ENCODE peak calls at places on chromosomes 13 and 19, in four cellular contexts. Q is epithelial cell of esophagus, U is ascending aorta, X is neural progenitor cell. R is an unnamed sample.

GRCh38 chr19:10271543-10272086 is 695 bp downstream of the ICAM1 start:
- DNase-seq in Q (no peak), U (no peak), X (no peak), R (no peak)

GRCh38 chr13:44432595-44432994 is 59.0 kb downstream of the SERP2 start:
- DNase-seq in Q (peak), U (no peak), X (no peak), R (no peak)

GRCh38 chr13:98252931-98253470 is 75.9 kb upstream of the RNF113B start:
- DNase-seq in Q (peak), U (no peak), X (no peak), R (peak)

GRCh38 chr13:34360702-34361101 is 542.8 kb downstream of the RFC3 start:
- DNase-seq in Q (peak), U (no peak), X (no peak), R (no peak)

GRCh38 chr13:96020941-96021340 is 32.3 kb downstream of the UGGT2 start:
- DNase-seq in Q (no peak), U (no peak), X (no peak), R (no peak)

GRCh38 chr13:44237276-44237767 is 136.3 kb upstream of the SERP2 start:
- DNase-seq in Q (peak), U (peak), X (no peak), R (peak)

GRCh38 chr19:5479958-5480357 is 24.7 kb downstream of the ZNRF4 start:
- DNase-seq in Q (no peak), U (no peak), X (no peak), R (no peak)

GRCh38 chr19:4059931-4060620 is 6.6 kb downstream of the ZBTB7A start:
- DNase-seq in Q (peak), U (no peak), X (no peak), R (no peak)

GRCh38 chr19:36819130-36819630 is 19.0 kb downstream of the ZNF790 start:
- DNase-seq in Q (no peak), U (no peak), X (no peak), R (no peak)

GRCh38 chr19:48506138-48506733 is 5.4 kb downstream of the LMTK3 start:
- DNase-seq in Q (peak), U (no peak), X (peak), R (no peak)

GRCh38 chr19:16594131-16594586 is 21.9 kb upstream of the SLC35E1 start:
- DNase-seq in Q (no peak), U (no peak), X (no peak), R (no peak)

GRCh38 chr13:70964124-70964523 is 855.9 kb upstream of the KLHL1 start:
- DNase-seq in Q (peak), U (no peak), X (peak), R (no peak)

GRCh38 chr19:18119243-18120105 is 21.9 kb downstream of the MAST3 start:
- DNase-seq in Q (no peak), U (no peak), X (no peak), R (no peak)

GRCh38 chr19:50632151-50632835 is 7.4 kb downstream of the SYT3 start:
- DNase-seq in Q (no peak), U (no peak), X (no peak), R (no peak)
- TF ChIP-seq CTCF in Q (no peak), U (no peak), X (peak), R (no peak)

GRCh38 chr13:42392180-42392579 is 120.2 kb downstream of the AKAP11 start:
- DNase-seq in Q (no peak), U (no peak), X (no peak), R (no peak)
- H3K4me3 ChIP-seq in Q (no peak), U (no peak), X (no peak), R (no peak)

DNA sequence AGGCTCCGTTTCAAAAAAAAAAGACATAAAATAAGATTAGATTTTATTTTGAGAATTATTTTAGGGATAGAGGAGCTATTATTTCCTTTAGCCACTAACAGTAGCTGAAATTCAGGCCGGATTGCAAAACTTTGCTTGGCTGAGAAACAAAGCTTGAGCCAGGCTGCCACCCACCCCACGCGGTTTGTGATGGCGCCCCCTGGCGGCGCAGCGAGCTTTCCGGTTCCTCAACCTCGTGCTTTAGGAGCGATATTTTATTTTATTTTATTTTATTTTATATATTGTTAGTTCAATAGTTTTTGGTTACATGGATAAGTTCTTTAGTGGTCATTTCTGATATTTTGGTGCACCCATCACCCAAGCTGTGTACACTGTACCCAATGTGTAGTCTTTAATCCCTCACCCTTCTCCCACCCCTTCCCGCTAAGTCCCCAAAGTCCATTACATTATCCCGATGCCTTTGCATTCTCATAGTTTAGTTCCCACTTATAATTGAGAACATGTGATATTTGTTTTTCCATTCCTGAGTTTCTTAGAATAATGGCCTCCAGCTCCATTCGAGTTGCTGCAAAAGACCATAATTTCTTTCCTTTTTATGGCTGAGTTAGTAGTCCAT is 19.8 kb upstream of the CEACAM4 start:
- DNase-seq in Q (no peak), U (no peak), X (no peak), R (no peak)
- TF ChIP-seq CTCF in Q (peak), U (peak), X (peak), R (peak)

GRCh38 chr19:35743640-35744306 is 1.4 kb downstream of the U2AF1L4 start:
- DNase-seq in Q (no peak), U (no peak), X (no peak), R (no peak)
- H3K4me3 ChIP-seq in Q (no peak), U (no peak), X (peak), R (no peak)

GRCh38 chr13:111460548-111461444 is 140.4 kb downstream of the TEX29 start:
- DNase-seq in Q (peak), U (no peak), X (peak), R (peak)
- TF ChIP-seq CTCF in Q (no peak), U (peak), X (peak), R (peak)

R was measured in foreskin fibroblast.